ENCODE peak calls at places on chromosomes 7 and 10, in eight cellular contexts. V, L, N, E, W, A, Y and C are unnamed samples.

GRCh38 chr7:87458148-87458547 is 17.3 kb downstream of the ABCB4 start:
- DNase-seq in N (no peak), E (no peak), Y (no peak), L (no peak), A (no peak), W (no peak), V (no peak), C (no peak)

GRCh38 chr10:132063432-132063831 is 2.3 kb upstream of the JAKMIP3 start:
- DNase-seq in A (no peak), E (no peak), L (no peak), W (no peak), Y (no peak), V (no peak), N (no peak), C (no peak)

GRCh38 chr7:6175642-6176041 is 96.8 kb downstream of the CYTH3 start:
- DNase-seq in L (no peak), Y (no peak), E (no peak), N (no peak), W (no peak), A (no peak), V (no peak), C (no peak)

GRCh38 chr7:99028261-99028971 is 115.5 kb downstream of the SMURF1 start:
- DNase-seq in Y (no peak), E (no peak), N (no peak), W (no peak), V (no peak), A (no peak), L (peak), C (no peak)

GRCh38 chr7:22356010-22356854 is 722 bp downstream of the RAPGEF5 start:
- DNase-seq in V (no peak), E (no peak), A (no peak), Y (peak), L (peak), W (no peak), N (no peak), C (no peak)

GRCh38 chr10:103784723-103785418 is 70.5 kb downstream of the SH3PXD2A start:
- DNase-seq in A (no peak), Y (no peak), L (no peak), V (no peak), N (no peak), W (no peak), E (no peak), C (no peak)

GRCh38 chr10:57338823-57339558 is 928.7 kb downstream of the IPMK start:
- DNase-seq in V (no peak), N (peak), W (peak), E (no peak), A (no peak), Y (peak), L (peak), C (no peak)

GRCh38 chr10:102565793-102566192 is 62.0 kb downstream of the SUFU start:
- DNase-seq in A (no peak), V (no peak), W (no peak), E (no peak), Y (no peak), L (no peak), N (no peak), C (no peak)

GRCh38 chr10:126417220-126417825 is 29.0 kb upstream of the ADAM12 start:
- DNase-seq in L (no peak), N (no peak), V (no peak), Y (no peak), E (no peak), W (no peak), A (no peak), C (no peak)

GRCh38 chr7:157391036-157391710 is 54.4 kb downstream of the DNAJB6 start:
- DNase-seq in V (no peak), E (no peak), Y (no peak), L (peak), A (no peak), W (no peak), N (no peak), C (no peak)

GRCh38 chr10:101075775-101076174 is 14.0 kb downstream of the KAZALD1 start:
- DNase-seq in W (no peak), A (no peak), L (no peak), Y (no peak), V (no peak), N (no peak), E (no peak), C (no peak)

GRCh38 chr7:121608785-121609184 is 212.7 kb upstream of the FAM3C start:
- DNase-seq in L (no peak), A (no peak), V (no peak), E (no peak), W (no peak), N (no peak), Y (no peak), C (no peak)

GRCh38 chr10:131544495-131544894 is 233.0 kb upstream of the TCERG1L start:
- DNase-seq in W (no peak), A (no peak), L (no peak), V (no peak), N (no peak), Y (no peak), E (no peak), C (no peak)

GRCh38 chr10:34607894-34608293 is 207.2 kb downstream of the PARD3 start:
- DNase-seq in Y (no peak), V (no peak), A (no peak), N (no peak), E (no peak), L (no peak), W (no peak), C (no peak)

GRCh38 chr7:97819161-97819560 is 53.0 kb downstream of the ASNS start:
- DNase-seq in A (no peak), L (no peak), N (peak), E (no peak), V (no peak), Y (no peak), W (no peak), C (no peak)

GRCh38 chr10:81450651-81451050 is 424.3 kb upstream of the NRG3 start:
- DNase-seq in E (no peak), N (no peak), Y (no peak), L (no peak), A (no peak), V (no peak), W (no peak), C (no peak)

GRCh38 chr7:69608049-69608448 is 9.8 kb downstream of the AUTS2 start:
- DNase-seq in A (no peak), Y (no peak), L (no peak), V (no peak), E (no peak), W (no peak), N (no peak), C (no peak)

GRCh38 chr7:74403521-74404387 is 50.0 kb upstream of the GTF2IRD1 start:
- DNase-seq in L (no peak), V (no peak), A (no peak), W (no peak), Y (no peak), E (no peak), N (no peak), C (no peak)

GRCh38 chr7:74056096-74056915 is 27.3 kb upstream of the LIMK1 start:
- DNase-seq in A (no peak), W (no peak), N (no peak), Y (no peak), E (no peak), V (no peak), L (no peak), C (no peak)

GRCh38 chr7:69598487-69599148 is 343 bp downstream of the AUTS2 start:
- DNase-seq in Y (peak), N (no peak), E (no peak), W (peak), V (no peak), L (peak), A (peak), C (peak)

GRCh38 chr10:61754553-61755540 is 92.1 kb downstream of the CABCOCO1 start:
- DNase-seq in A (no peak), N (no peak), E (no peak), V (no peak), W (no peak), L (no peak), Y (no peak), C (no peak)

GRCh38 chr7:38950309-38950708 is 27.4 kb upstream of the POU6F2 start:
- DNase-seq in E (no peak), W (no peak), N (no peak), L (no peak), A (no peak), V (no peak), Y (no peak), C (no peak)

GRCh38 chr7:94513565-94513860 is 3.9 kb downstream of the CASD1 start:
- DNase-seq in E (no peak), L (no peak), V (no peak), Y (no peak), W (no peak), A (no peak), N (no peak), C (no peak)

GRCh38 chr10:22825841-22826240 is 102.0 kb upstream of the ARMC3 start:
- DNase-seq in V (no peak), L (peak), N (no peak), A (no peak), E (no peak), W (no peak), Y (no peak), C (no peak)

GRCh38 chr10:124417846-124418725 is 637 bp downstream of the OAT start:
- DNase-seq in E (peak), W (peak), A (peak), N (peak), Y (no peak), V (no peak), L (peak), C (peak)

GRCh38 chr7:75614390-75614789 is 122.3 kb downstream of the SPDYE5 start:
- DNase-seq in W (no peak), V (no peak), L (no peak), N (no peak), E (no peak), A (no peak), Y (no peak), C (no peak)

GRCh38 chr7:5077740-5078139 is 32.1 kb downstream of the RBAK start:
- DNase-seq in N (no peak), E (no peak), L (no peak), W (no peak), Y (peak), A (no peak), V (no peak), C (peak)

GRCh38 chr7:35285799-35286198 is 31.9 kb upstream of the TBX20 start:
- DNase-seq in N (no peak), A (no peak), V (no peak), L (no peak), E (no peak), Y (no peak), W (no peak), C (no peak)

GRCh38 chr10:79196470-79197461 is 128.0 kb downstream of the ZMIZ1 start:
- DNase-seq in E (peak), N (peak), Y (peak), L (peak), A (peak), V (peak), W (peak), C (no peak)

GRCh38 chr7:100867796-100868485 is 754 bp downstream of the TRIP6 start:
- DNase-seq in W (no peak), E (no peak), V (no peak), A (no peak), N (no peak), L (no peak), Y (no peak), C (peak)

GRCh38 chr10:130040817-130041330 is 69.8 kb downstream of the C10orf143 start:
- DNase-seq in V (no peak), W (no peak), L (no peak), Y (no peak), N (no peak), E (no peak), A (no peak), C (no peak)

GRCh38 chr10:55203319-55203718 is 402.3 kb upstream of the PCDH15 start:
- DNase-seq in N (no peak), A (no peak), E (no peak), W (no peak), V (no peak), L (no peak), Y (no peak), C (no peak)

GRCh38 chr7:80264769-80265168 is 130.1 kb downstream of the GNAI1 start:
- DNase-seq in Y (no peak), L (no peak), E (no peak), V (no peak), A (no peak), N (no peak), W (no peak), C (no peak)

GRCh38 chr7:142865766-142866165 is 10.9 kb downstream of the EPHB6 start:
- DNase-seq in E (no peak), N (no peak), Y (no peak), L (no peak), W (no peak), V (no peak), A (no peak), C (no peak)

GRCh38 chr10:51667992-51668689 is 31.3 kb downstream of the CSTF2T start:
- DNase-seq in L (no peak), N (no peak), Y (no peak), A (no peak), E (no peak), V (no peak), W (no peak), C (no peak)

GRCh38 chr7:74001150-74001494 is 26.9 kb upstream of the ELN start:
- DNase-seq in A (no peak), N (no peak), V (no peak), W (no peak), E (no peak), Y (no peak), L (no peak), C (no peak)

GRCh38 chr10:80518143-80518806 is 19.4 kb upstream of the SH2D4B start:
- DNase-seq in Y (no peak), N (no peak), W (no peak), L (no peak), E (no peak), A (no peak), V (no peak), C (no peak)

GRCh38 chr7:24668922-24669635 is 88.2 kb downstream of the GSDME start:
- DNase-seq in V (no peak), N (no peak), A (no peak), L (no peak), W (no peak), Y (no peak), E (no peak), C (no peak)

GRCh38 chr10:11005626-11006427 is 11.8 kb upstream of the CELF2 start:
- DNase-seq in E (no peak), A (no peak), N (no peak), L (no peak), V (no peak), Y (no peak), W (no peak), C (no peak)